ENCODE peak calls at places on chromosome 22, in five cellular contexts. V is neuronal stem cell, N is IMR-90, Y is H9, W is trophoblast cell. M is an unnamed sample. For H3K9me3, the result is how much of the 10 kb centered on the place peaks cover.

GRCh38 chr22:28711820-28712777 is 29.5 kb downstream of the CHEK2 start:
- DNase-seq in W (peak), N (peak), V (no peak), Y (no peak), M (peak)

GRCh38 chr22:37377927-37378326 is 49.4 kb downstream of the ELFN2 start:
- DNase-seq in W (no peak), Y (no peak), V (no peak), N (no peak), M (no peak)

GRCh38 chr22:45511847-45512261 is 9.2 kb downstream of the FBLN1 start:
- DNase-seq in Y (no peak), N (peak), V (no peak), W (no peak), M (peak)

GRCh38 chr22:48398181-48398905 is 1429.3 kb downstream of the BRD1 start:
- DNase-seq in N (no peak), Y (no peak), W (no peak), V (no peak), M (no peak)

GRCh38 chr22:38038426-38038825 is 18.8 kb upstream of the PICK1 start:
- DNase-seq in W (no peak), V (no peak), Y (no peak), N (no peak), M (no peak)

GRCh38 chr22:39344046-39344390 is 5.8 kb upstream of the SYNGR1 start:
- DNase-seq in Y (no peak), V (no peak), W (peak), N (no peak), M (no peak)

GRCh38 chr22:20080445-20080775 is 369 bp downstream of the DGCR8 start:
- DNase-seq in W (peak), Y (peak), N (peak), V (peak), M (peak)

GRCh38 chr22:29195118-29195963 is 10.4 kb upstream of the EMID1 start:
- DNase-seq in Y (no peak), V (no peak), N (no peak), W (no peak), M (peak)

GRCh38 chr22:36938028-36938425 is 24.6 kb downstream of the CSF2RB start:
- DNase-seq in V (no peak), N (no peak), W (no peak), Y (no peak), M (no peak)

GRCh38 chr22:37747090-37747714 is 50.4 kb downstream of the TRIOBP start:
- DNase-seq in W (no peak), N (peak), Y (peak), V (no peak), M (peak)

GRCh38 chr22:39392341-39392948 is 7.1 kb upstream of the TAB1 start:
- DNase-seq in Y (no peak), V (no peak), N (no peak), W (peak), M (no peak)

GRCh38 chr22:45082795-45083194 is 73.0 kb upstream of the PHF21B start:
- DNase-seq in Y (peak), W (peak), N (no peak), V (no peak), M (no peak)

GRCh38 chr22:46052801-46053562 is 76.0 kb upstream of the WNT7B start:
- DNase-seq in Y (no peak), V (no peak), N (no peak), W (no peak), M (no peak)

GRCh38 chr22:28341001-28341400 is 338.6 kb downstream of the TTC28 start:
- DNase-seq in N (peak), Y (no peak), V (no peak), W (no peak), M (no peak)

GRCh38 chr22:20076627-20077172 is 3.3 kb upstream of the DGCR8 start:
- DNase-seq in V (no peak), Y (no peak), N (no peak), W (no peak), M (no peak)

GRCh38 chr22:29044657-29045176 is 16.9 kb downstream of the C22orf31 start:
- DNase-seq in Y (no peak), V (no peak), W (no peak), N (peak), M (peak)

GRCh38 chr22:21728270-21728669 is 7.3 kb downstream of the YPEL1 start:
- DNase-seq in W (no peak), Y (no peak), N (no peak), V (no peak), M (no peak)

GRCh38 chr22:21726650-21727049 is 8.9 kb downstream of the YPEL1 start:
- DNase-seq in N (no peak), W (peak), Y (peak), V (no peak), M (peak)

GRCh38 chr22:21725956-21726649 is 9.5 kb downstream of the YPEL1 start:
- DNase-seq in Y (no peak), V (no peak), N (no peak), W (no peak), M (no peak)

GRCh38 chr22:21727159-21727558 is 8.4 kb downstream of the YPEL1 start:
- DNase-seq in V (no peak), W (no peak), Y (no peak), N (no peak), M (no peak)

GRCh38 chr22:21727768-21728167 is 7.8 kb downstream of the YPEL1 start:
- DNase-seq in W (no peak), Y (no peak), N (no peak), V (no peak), M (no peak)
- H3K23ac ChIP-seq in W (no peak), Y (no peak), N (no peak), V (peak), M (no peak)

DNA sequence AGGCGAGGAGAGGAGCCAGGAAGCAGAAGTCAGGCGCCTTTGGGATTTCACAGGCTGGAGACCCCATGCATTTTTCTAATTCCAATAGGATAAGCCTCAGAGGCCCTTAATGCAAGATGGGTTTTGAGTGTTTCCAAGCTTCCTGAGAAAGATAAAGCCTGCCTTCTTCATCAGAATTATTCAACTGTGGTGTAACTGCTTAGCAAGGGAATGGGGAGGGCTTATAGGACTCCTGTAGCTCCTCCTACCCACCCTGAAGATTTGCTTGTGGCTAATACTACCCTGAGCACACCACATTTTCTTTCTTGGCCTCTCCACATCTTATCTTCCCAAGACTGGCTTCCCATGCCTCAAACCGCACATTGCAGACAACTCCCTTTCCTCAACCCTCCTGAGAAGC is 151.1 kb upstream of the ISX start:
- DNase-seq in N (no peak), V (no peak), W (no peak), Y (no peak), M (no peak)
- H3K14ac ChIP-seq in N (no peak), V (no peak), W (no peak), Y (no peak), M (no peak)

GRCh38 chr22:43446037-43446803 is 34.4 kb downstream of the MPPED1 start:
- DNase-seq in N (peak), V (no peak), W (no peak), Y (no peak), M (peak)

GRCh38 chr22:43449205-43449830 is 37.5 kb downstream of the MPPED1 start:
- DNase-seq in V (no peak), Y (peak), W (no peak), N (no peak), M (no peak)

GRCh38 chr22:43446881-43447280 is 35.1 kb downstream of the MPPED1 start:
- DNase-seq in V (no peak), W (no peak), N (no peak), Y (no peak), M (no peak)

GRCh38 chr22:43449831-43450225 is 38.0 kb downstream of the MPPED1 start:
- DNase-seq in N (no peak), Y (peak), W (no peak), V (no peak), M (no peak)

DNA sequence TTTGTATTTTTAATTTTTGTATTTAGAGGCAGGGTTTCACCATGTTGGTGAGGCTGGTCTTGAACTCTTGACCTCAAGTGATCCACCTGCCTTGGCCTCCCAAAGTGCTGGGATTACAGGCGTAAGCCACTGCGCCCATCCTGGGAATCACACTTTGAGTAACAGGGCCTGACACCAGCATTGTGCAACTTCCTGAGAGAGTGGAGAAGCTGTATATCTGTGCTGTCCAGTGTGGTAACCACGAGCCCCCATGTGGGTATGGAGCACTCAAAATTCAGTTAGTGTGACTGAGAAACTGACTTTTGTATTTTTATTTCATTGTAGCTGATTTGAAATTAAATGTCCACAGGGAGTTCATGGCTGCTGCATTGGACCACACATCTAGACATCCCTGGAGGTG is 36.2 kb downstream of the MPPED1 start:
- DNase-seq in V (no peak), Y (peak), N (no peak), W (no peak), M (no peak)
- H3K9me3 ChIP-seq in V (under half), Y (under half), N (under half), W (under half), M (under half)

GRCh38 chr22:40519948-40520331 is 116.6 kb downstream of the MRTFA start:
- DNase-seq in W (no peak), Y (no peak), N (no peak), V (no peak), M (no peak)

GRCh38 chr22:40520562-40520961 is 116.0 kb downstream of the MRTFA start:
- DNase-seq in N (no peak), V (no peak), W (no peak), Y (no peak), M (no peak)

GRCh38 chr22:40519284-40519947 is 117.1 kb downstream of the MRTFA start:
- DNase-seq in W (no peak), N (no peak), V (no peak), Y (no peak), M (no peak)

GRCh38 chr22:40517631-40518030 is 118.9 kb downstream of the MRTFA start:
- DNase-seq in V (no peak), Y (no peak), W (no peak), N (no peak), M (no peak)

GRCh38 chr22:40518840-40519239 is 117.7 kb downstream of the MRTFA start:
- DNase-seq in W (no peak), V (no peak), Y (no peak), N (no peak), M (no peak)
- H3K23ac ChIP-seq in W (no peak), V (no peak), Y (no peak), N (no peak), M (no peak)

GRCh38 chr22:31753005-31753633 is 700 bp upstream of the DEPDC5 start:
- DNase-seq in Y (peak), W (peak), N (no peak), V (peak), M (peak)
- H3K14ac ChIP-seq in Y (no peak), W (peak), N (peak), V (no peak), M (peak)

GRCh38 chr22:49525366-49525765 is 302.3 kb downstream of the BRD1 start:
- DNase-seq in W (no peak), V (no peak), Y (no peak), N (no peak), M (no peak)

GRCh38 chr22:49521787-49522224 is 305.9 kb downstream of the BRD1 start:
- DNase-seq in V (no peak), Y (no peak), W (no peak), N (no peak), M (no peak)

GRCh38 chr22:49524362-49524761 is 303.3 kb downstream of the BRD1 start:
- DNase-seq in N (no peak), W (no peak), V (no peak), Y (no peak), M (no peak)

GRCh38 chr22:49523374-49524008 is 304.2 kb downstream of the BRD1 start:
- DNase-seq in N (no peak), V (no peak), W (no peak), Y (no peak), M (no peak)

DNA sequence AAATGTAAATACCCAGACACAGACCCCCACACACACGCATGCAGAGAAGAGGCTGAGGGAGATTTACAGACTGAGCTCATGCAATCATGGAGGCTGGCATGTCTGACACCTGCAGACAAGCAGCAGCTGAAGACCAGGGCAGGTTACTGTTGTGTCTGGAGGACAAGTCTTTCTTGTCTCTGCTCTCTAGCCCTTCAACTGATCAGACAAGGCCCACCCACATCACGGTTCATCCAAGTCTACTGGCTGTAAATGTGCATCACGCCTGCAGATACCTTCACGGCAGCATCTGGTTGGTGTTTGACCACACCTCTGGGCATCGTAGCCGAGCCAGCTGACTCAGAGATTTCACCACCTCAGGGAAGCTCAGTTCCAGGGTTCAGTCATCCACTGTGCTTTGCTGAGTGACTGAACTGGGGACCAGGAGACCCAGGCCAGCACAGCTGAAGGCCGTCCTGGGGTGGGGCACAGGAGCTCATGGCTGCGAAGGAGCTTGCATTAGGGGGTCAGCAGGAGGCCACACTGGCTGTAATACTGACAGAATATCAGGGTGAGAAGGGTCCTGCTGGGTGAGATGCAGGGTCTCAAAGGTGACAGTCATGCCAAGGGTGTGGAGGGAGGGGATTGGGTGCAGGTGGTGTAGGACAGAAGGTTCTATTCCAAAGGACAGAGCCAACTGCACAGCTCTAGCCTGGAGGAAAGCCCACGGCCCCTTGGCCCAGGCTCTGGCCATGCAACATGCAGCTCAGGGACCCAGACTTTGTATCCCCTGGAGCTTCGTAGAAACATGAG is 304.9 kb downstream of the BRD1 start:
- DNase-seq in V (no peak), Y (no peak), N (no peak), W (no peak), M (no peak)
- H3K9me3 ChIP-seq in V (under half), Y (under half), N (half or more), W (under half), M (under half)

GRCh38 chr22:42872821-42873220 is 15.7 kb upstream of the ARFGAP3 start:
- DNase-seq in Y (no peak), N (no peak), W (no peak), V (no peak), M (no peak)
- H3K23ac ChIP-seq in Y (no peak), N (no peak), W (no peak), V (peak), M (no peak)

DNA sequence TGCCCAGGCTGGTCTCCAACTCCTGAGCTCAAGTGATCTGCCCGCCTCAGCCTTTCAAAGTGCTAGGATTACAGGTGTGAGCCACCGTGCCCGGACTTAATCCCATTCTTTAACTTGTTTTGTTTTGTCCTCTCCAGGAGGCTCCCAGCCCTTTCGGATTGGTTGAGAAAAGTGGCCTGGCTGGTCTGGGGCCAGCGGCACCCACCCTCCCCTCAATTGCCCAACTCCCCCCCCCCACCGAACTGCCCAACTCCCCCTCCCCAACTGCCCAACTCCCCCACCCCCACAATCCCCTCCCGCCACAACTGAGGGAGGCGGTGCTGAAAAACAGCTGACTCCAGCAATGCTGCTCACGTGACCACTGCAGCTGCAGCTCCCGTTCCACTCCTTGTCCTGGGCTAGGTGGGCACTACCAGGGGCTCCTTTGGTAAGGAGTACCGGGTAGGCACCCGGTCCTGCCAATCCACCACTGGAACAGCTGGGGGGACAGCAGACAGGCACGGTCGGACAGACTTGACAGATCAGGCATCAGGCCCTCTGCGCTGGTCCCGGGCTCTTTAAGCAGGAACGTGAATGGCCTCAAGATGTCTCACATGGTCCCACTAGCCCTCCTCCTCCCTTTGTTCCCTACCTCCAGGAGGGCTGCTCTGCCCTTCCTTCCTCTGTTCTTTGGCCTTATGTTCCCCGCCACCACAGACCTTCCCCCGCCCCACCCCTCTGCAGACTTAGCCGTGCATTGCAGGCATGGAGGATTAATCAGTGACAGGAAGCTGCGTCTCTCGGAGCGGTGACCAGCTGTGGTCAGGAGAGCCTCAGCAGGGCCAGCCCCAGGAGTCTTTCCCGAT is at the start of gene TCN2:
- DNase-seq in Y (peak), N (peak), W (no peak), V (peak), M (peak)
- H3K14ac ChIP-seq in Y (peak), N (peak), W (peak), V (peak), M (no peak)

DNA sequence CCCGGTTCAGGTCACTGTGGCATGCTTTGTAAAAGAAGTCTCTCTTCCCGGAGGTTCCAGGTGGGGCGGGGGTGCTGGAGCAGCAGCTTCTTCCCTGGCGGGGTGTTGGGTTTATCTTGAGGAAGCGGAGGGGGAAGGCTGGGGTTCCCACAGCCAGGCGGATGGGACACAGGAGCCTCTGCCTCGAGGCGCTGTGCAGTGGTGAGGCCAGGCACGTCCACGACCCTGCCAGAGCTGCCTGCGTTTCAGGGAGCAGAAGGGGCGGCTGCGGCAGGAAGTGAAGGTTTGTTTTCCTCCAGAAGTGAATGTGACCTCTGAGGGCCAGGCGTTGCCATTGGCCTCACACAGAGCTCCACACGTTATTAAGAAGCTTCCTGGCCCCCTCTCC is 20.1 kb upstream of the ADORA2A start:
- DNase-seq in N (no peak), V (no peak), W (no peak), Y (no peak), M (peak)
- H3K9me3 ChIP-seq in N (under half), V (under half), W (under half), Y (under half), M (under half)

DNA sequence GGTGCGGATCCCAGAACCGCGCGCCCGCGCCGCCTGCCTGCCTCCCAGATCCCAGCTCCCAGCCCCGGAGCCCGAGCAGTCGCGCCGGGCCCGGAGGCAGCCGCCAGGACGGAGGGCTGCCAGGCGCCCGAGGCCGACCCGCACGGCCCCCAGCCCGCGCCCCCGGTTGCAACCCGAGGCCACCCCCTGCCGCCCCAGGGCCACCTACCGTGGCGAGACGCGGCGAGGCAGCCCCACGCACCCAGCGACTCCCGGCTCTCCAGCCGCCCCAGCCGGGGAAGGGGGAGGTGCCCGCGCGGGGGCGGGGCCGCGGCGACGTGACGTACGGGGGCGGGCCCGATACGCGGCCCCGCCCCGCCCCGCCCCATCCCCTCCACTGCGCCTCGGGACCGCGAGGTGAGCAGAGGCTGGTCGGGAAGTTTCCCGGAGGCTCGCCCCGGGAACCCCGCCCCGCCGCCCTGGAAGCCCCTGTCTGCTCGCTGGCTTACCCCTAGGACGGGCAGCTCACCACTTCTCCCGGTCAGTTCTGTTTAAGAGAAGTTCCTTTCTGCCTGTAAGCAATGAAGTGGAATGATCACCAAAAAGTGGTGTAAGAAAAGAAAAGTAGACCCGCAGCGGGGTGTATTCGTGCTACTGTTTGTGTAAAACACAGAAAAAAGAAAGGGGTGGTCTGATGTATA is at the start of gene TPST2:
- DNase-seq in Y (peak), V (peak), W (peak), N (peak), M (peak)
- H3K23ac ChIP-seq in Y (no peak), V (peak), W (no peak), N (peak), M (peak)

M was measured in mesenchymal stem cell.